ENCODE peak calls at places on chromosomes 5 and 9, in eight cellular contexts. V, L, J, E, Z, H, M and G are unnamed samples.

GRCh38 chr5:143023447-143024096 is 253.4 kb downstream of the ARHGAP26 start:
- DNase-seq in H (no peak), E (no peak), V (no peak), M (no peak), J (peak; percentile 34), L (no peak), Z (peak; percentile 79), G (peak; percentile 71)

GRCh38 chr9:136643596-136644342 is 18.9 kb upstream of the EGFL7 start:
- DNase-seq in J (no peak), Z (peak; percentile 17), E (no peak), V (peak; percentile 44), M (no peak), H (no peak), L (no peak), G (no peak)

GRCh38 chr9:97556721-97557605 is 55.5 kb downstream of the TMOD1 start:
- DNase-seq in H (no peak), M (no peak), E (no peak), Z (peak; percentile 64), J (no peak), L (no peak), V (no peak), G (no peak)

GRCh38 chr9:36903541-36904435 is 130.3 kb downstream of the PAX5 start:
- DNase-seq in L (peak; percentile 66), E (peak; percentile 34), J (peak; percentile 71), M (peak; percentile 84), Z (no peak), V (peak; percentile 80), H (peak; percentile 87), G (peak; percentile 24)

GRCh38 chr9:79583957-79584654 is 12.3 kb downstream of the TLE4 start:
- DNase-seq in E (peak; percentile 63), M (no peak), J (no peak), L (no peak), H (no peak), V (no peak), Z (peak; percentile 36), G (no peak)

GRCh38 chr5:28729067-28729466 is 1690.7 kb upstream of the CDH9 start:
- DNase-seq in H (no peak), M (no peak), L (no peak), Z (no peak), J (no peak), V (no peak), E (no peak), G (no peak)

GRCh38 chr9:14027114-14027812 is 286.7 kb downstream of the NFIB start:
- DNase-seq in Z (peak; percentile 67), E (peak; percentile 46), V (peak; percentile 86), L (no peak), H (peak; percentile 43), J (no peak), M (no peak), G (no peak)

GRCh38 chr5:137635521-137635921 is 100.4 kb downstream of the KLHL3 start:
- DNase-seq in L (no peak), J (no peak), Z (no peak), V (peak; percentile 51), M (no peak), E (peak; percentile 26), H (no peak), G (no peak)

GRCh38 chr5:32223972-32224608 is 50.0 kb upstream of the GOLPH3 start:
- DNase-seq in V (no peak), Z (no peak), J (peak; percentile 52), H (peak; percentile 60), E (peak; percentile 50), L (peak; percentile 85), M (peak; percentile 76), G (no peak)

GRCh38 chr5:147464211-147464610 is 45.7 kb downstream of the DPYSL3 start:
- DNase-seq in L (peak; percentile 49), V (peak; percentile 81), H (peak; percentile 78), J (peak; percentile 66), E (no peak), M (no peak), Z (no peak), G (no peak)

GRCh38 chr5:36462295-36463021 is 143.9 kb upstream of the SLC1A3 start:
- DNase-seq in H (no peak), Z (no peak), V (no peak), L (no peak), E (no peak), M (peak; percentile 70), J (peak; percentile 26), G (no peak)

GRCh38 chr9:89466451-89467277 is 31.2 kb downstream of the SEMA4D start:
- DNase-seq in L (no peak), H (no peak), J (no peak), V (no peak), Z (no peak), M (no peak), E (no peak), G (no peak)

GRCh38 chr5:134561871-134562296 is 36.4 kb downstream of the JADE2 start:
- DNase-seq in J (peak; percentile 81), E (no peak), V (peak; percentile 98), L (peak; percentile 53), Z (peak; percentile 55), H (peak; percentile 97), M (peak; percentile 80), G (no peak)

GRCh38 chr5:120604898-120605297 is 140.8 kb downstream of the PRR16 start:
- DNase-seq in Z (no peak), M (peak; percentile 98), V (no peak), E (no peak), J (peak; percentile 88), H (peak; percentile 87), L (peak; percentile 6), G (no peak)

GRCh38 chr5:1006656-1007071 is 1.9 kb upstream of the NKD2 start:
- DNase-seq in H (no peak), L (no peak), Z (peak; percentile 12), V (no peak), M (no peak), J (no peak), E (peak; percentile 26), G (no peak)

GRCh38 chr9:132031869-132032583 is 47.6 kb downstream of the MED27 start:
- DNase-seq in Z (no peak), L (no peak), V (no peak), H (no peak), E (no peak), J (no peak), M (no peak), G (peak; percentile 26)

GRCh38 chr9:38380230-38380871 is 12.2 kb upstream of the ALDH1B1 start:
- DNase-seq in J (no peak), M (peak; percentile 26), V (no peak), H (no peak), Z (no peak), E (no peak), L (no peak), G (no peak)

GRCh38 chr5:151222769-151223446 is 984 bp downstream of the CCDC69 start:
- DNase-seq in Z (peak; percentile 47), E (peak; percentile 47), M (no peak), V (no peak), J (no peak), L (peak; percentile 13), H (no peak), G (no peak)

GRCh38 chr5:151222054-151222768 is 1.7 kb downstream of the CCDC69 start:
- DNase-seq in L (no peak), E (no peak), J (no peak), V (no peak), M (no peak), H (no peak), Z (no peak), G (no peak)

GRCh38 chr5:151224372-151224771 is 480 bp upstream of the CCDC69 start:
- DNase-seq in H (no peak), V (no peak), M (no peak), J (no peak), Z (no peak), E (no peak), L (no peak), G (no peak)

GRCh38 chr5:151225071-151225470 is 1.2 kb upstream of the CCDC69 start:
- DNase-seq in V (no peak), L (no peak), E (no peak), H (no peak), M (no peak), Z (no peak), J (no peak), G (no peak)

DNA sequence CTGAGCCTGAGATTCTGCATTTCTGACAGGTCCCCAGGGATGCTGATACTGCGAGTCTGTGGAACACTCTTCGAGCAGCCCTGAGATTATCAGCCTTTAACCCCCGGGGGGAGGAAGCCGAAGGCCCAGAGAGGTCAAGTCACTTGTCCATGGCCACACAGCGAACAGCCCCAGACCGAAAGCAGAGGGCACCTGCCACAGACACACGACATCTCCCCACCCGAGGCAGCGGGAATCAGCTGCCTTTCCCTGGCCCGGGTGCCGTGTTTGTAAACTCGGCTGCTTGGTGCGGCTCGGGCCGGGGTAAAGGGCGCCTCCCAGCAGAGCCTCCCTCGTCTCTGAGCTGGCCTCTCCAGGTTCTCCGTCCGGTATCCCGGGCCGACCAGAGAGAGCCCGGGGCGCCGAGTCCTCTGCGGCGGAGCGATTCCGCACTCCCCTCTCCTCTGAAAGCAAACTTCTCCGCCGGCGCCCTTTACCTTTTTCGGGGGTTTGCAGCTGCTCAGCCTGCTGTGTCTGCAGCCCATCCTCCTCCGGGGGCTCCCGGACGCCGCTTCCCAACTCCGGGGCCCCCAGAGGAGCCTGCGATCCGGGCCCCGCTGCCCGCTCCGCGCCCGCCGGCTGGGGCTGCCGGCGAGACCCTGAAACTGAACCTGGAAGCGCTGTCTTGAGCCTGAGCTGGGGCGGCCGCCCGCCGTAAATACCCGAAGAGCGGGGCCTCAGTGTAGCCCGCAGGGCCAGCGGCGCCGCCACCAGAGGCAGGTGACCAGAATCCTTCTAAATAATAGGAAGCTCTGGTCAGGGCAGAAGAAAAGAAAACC is at the start of gene CCDC69:
- DNase-seq in M (peak; percentile 65), H (peak; percentile 72), E (peak; percentile 69), V (peak; percentile 82), L (peak; percentile 68), Z (peak; percentile 80), J (peak; percentile 47), G (no peak)
- TF ChIP-seq CTCF in M (no peak), H (peak; percentile 23), E (peak; percentile 5), V (no peak), L (peak; percentile 9), Z (peak; percentile 58), J (peak; percentile 16), G (no peak)

DNA sequence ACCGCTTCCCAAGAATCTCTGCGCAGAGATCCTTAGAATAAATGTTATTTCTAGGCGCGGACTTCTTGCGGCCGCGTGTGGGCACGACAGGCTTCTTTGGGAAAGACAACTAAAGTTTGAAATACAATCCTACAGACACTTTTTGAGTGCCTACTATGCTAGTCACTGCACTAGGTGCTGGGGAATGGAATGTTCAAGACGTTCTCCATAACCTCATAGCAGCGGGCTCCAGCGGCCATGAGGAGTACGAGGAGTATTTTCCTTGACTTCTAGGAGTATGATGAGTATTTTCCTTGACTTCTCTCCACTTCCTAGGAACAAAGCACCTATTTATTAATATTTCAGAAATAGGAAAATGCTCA is 636 bp upstream of the PWWP2A start:
- DNase-seq in E (no peak), H (no peak), M (no peak), Z (no peak), J (no peak), V (no peak), L (no peak), G (no peak)
- H3K4me3 ChIP-seq in E (no peak overlapping the region), H (no peak overlapping the region), M (no peak overlapping the region), Z (peak overlapping the region; percentile 42), J (no peak overlapping the region), V (no peak overlapping the region), L (no peak overlapping the region), G (peak overlapping the region; percentile 99)

GRCh38 chr5:145101246-145101645 is 733.9 kb downstream of the PRELID2 start:
- DNase-seq in J (no peak), V (no peak), M (no peak), Z (no peak), L (peak; percentile 9), E (no peak), H (no peak), G (no peak)
- TF ChIP-seq CTCF in J (peak; percentile 22), V (peak; percentile 9), M (peak; percentile 7), Z (no peak), L (no peak), E (no peak), H (peak; percentile 20), G (peak; percentile 53)

GRCh38 chr9:10208691-10209069 is 404.1 kb downstream of the PTPRD start:
- DNase-seq in M (no peak), H (no peak), L (no peak), Z (no peak), V (no peak), J (no peak), E (no peak), G (no peak)
- H3K4me3 ChIP-seq in M (peak overlapping the region; percentile 31), H (peak overlapping the region; percentile 6), L (peak overlapping the region; percentile 25), Z (peak overlapping the region; percentile 60), V (no peak overlapping the region), J (no peak overlapping the region), E (no peak overlapping the region), G (no peak overlapping the region)